ENCODE peak calls at places on chromosomes 6 and 20, in six cellular contexts. H is choroid plexus epithelial cell, U is fibroblast of lung, Z is body of pancreas, Y is Calu3, C is cardiac muscle cell. N is an unnamed sample.

GRCh38 chr6:106102967-106103727 is 17.0 kb downstream of the PRDM1 start:
- DNase-seq in H (no peak), U (no peak), Z (no peak), Y (no peak), C (no peak), N (no peak)

GRCh38 chr6:90388395-90388794 is 91.8 kb upstream of the BACH2 start:
- DNase-seq in H (no peak), U (no peak), Z (no peak), Y (no peak), C (no peak), N (no peak)

GRCh38 chr6:135921176-135921575 is 69.7 kb downstream of the PDE7B start:
- DNase-seq in H (peak), U (no peak), Z (no peak), Y (no peak), C (no peak), N (no peak)

GRCh38 chr6:26473758-26474438 is 16.1 kb downstream of the BTN2A1 start:
- DNase-seq in H (peak), U (peak), Z (peak), Y (peak), C (peak), N (peak)

GRCh38 chr6:30044630-30045029 is 16.4 kb upstream of the POLR1H start:
- DNase-seq in H (peak), U (peak), Z (no peak), Y (peak), C (peak), N (no peak)

GRCh38 chr20:36572701-36573102 is 695 bp upstream of the TGIF2 start:
- DNase-seq in H (peak), U (peak), Z (peak), Y (peak), C (peak), N (peak)

GRCh38 chr6:91505199-91505598 is 918.3 kb upstream of the MAP3K7 start:
- DNase-seq in H (no peak), U (no peak), Z (no peak), Y (no peak), C (no peak), N (no peak)

GRCh38 chr6:66896415-66896814 is 1189.4 kb upstream of the EYS start:
- DNase-seq in H (peak), U (peak), Z (no peak), Y (peak), C (no peak), N (no peak)

GRCh38 chr20:47305667-47306066 is 50.8 kb downstream of the ZMYND8 start:
- DNase-seq in H (peak), U (no peak), Z (no peak), Y (no peak), C (peak), N (no peak)

GRCh38 chr6:126048635-126049034 is 62.3 kb downstream of the TRMT11 start:
- DNase-seq in H (no peak), U (no peak), Z (no peak), Y (no peak), C (no peak), N (no peak)

GRCh38 chr20:21089421-21089820 is 16.7 kb downstream of the LINC00237 start:
- DNase-seq in H (no peak), U (peak), Z (no peak), Y (no peak), C (no peak), N (no peak)

GRCh38 chr6:17885889-17886576 is 101.4 kb downstream of the KIF13A start:
- DNase-seq in H (no peak), U (peak), Z (no peak), Y (no peak), C (no peak), N (no peak)

GRCh38 chr6:108295676-108296075 is 822 bp downstream of the AFG1L start:
- DNase-seq in H (no peak), U (no peak), Z (no peak), Y (no peak), C (no peak), N (no peak)

GRCh38 chr6:3409699-3410384 is 47.0 kb downstream of the SLC22A23 start:
- DNase-seq in H (peak), U (no peak), Z (peak), Y (peak), C (no peak), N (no peak)

GRCh38 chr20:31579245-31579644 is 25.8 kb upstream of the ID1 start:
- DNase-seq in H (no peak), U (no peak), Z (no peak), Y (no peak), C (no peak), N (no peak)

GRCh38 chr20:14518648-14519047 is 181.2 kb upstream of the FLRT3 start:
- DNase-seq in H (no peak), U (no peak), Z (no peak), Y (no peak), C (no peak), N (no peak)

GRCh38 chr6:169723991-169724553 is at the start of gene PHF10:
- DNase-seq in H (peak), U (peak), Z (no peak), Y (peak), C (peak), N (peak)

GRCh38 chr20:61763740-61764400 is 301.8 kb downstream of the TAF4 start:
- DNase-seq in H (no peak), U (no peak), Z (no peak), Y (no peak), C (no peak), N (no peak)

GRCh38 chr20:6575912-6576391 is 191.5 kb upstream of the BMP2 start:
- DNase-seq in H (peak), U (peak), Z (no peak), Y (no peak), C (peak), N (no peak)

GRCh38 chr20:45873409-45874116 is 7.5 kb upstream of the ZSWIM1 start:
- DNase-seq in H (no peak), U (no peak), Z (no peak), Y (no peak), C (no peak), N (no peak)

DNA sequence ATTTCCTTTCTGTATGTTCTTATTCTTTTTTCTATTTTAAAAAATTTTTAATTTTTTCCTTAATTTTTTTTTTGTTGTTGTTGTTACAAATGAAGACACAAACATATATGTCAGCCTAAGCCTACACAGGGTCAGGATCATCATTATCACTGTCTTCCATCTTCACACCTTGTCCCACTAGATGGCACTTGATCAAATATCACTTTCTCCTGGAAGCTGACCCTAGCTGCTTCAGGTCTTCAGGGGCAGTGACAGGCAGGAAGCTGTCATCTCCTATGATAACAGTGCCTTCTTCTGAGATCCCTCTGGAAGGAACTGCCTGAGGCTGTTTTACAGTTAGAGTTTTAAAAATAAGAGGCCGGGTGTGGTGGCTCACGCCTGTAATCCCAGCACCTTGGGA is 70.2 kb upstream of the EEF1E1 start:
- DNase-seq in H (no peak), U (no peak), Z (no peak), Y (no peak), C (no peak), N (no peak)
- TF ChIP-seq CTCF in H (no peak), U (no peak), Z (no peak), Y (no peak), C (no peak), N (no peak)

GRCh38 chr6:43746613-43747101 is 23.4 kb upstream of the VEGFA start:
- DNase-seq in H (no peak), U (no peak), Z (no peak), Y (no peak), C (peak), N (no peak)

GRCh38 chr6:43749461-43749860 is 20.6 kb upstream of the VEGFA start:
- DNase-seq in H (no peak), U (no peak), Z (no peak), Y (no peak), C (no peak), N (no peak)

GRCh38 chr6:43747734-43748133 is 22.3 kb upstream of the VEGFA start:
- DNase-seq in H (no peak), U (no peak), Z (no peak), Y (no peak), C (no peak), N (no peak)

GRCh38 chr6:43750622-43751021 is 19.4 kb upstream of the VEGFA start:
- DNase-seq in H (no peak), U (no peak), Z (no peak), Y (no peak), C (no peak), N (no peak)

GRCh38 chr6:43748765-43749164 is 21.2 kb upstream of the VEGFA start:
- DNase-seq in H (no peak), U (no peak), Z (no peak), Y (no peak), C (no peak), N (no peak)
- TF ChIP-seq CTCF in H (no peak), U (no peak), Z (no peak), Y (no peak), C (no peak), N (no peak)

GRCh38 chr6:69487688-69488087 is 309.1 kb downstream of the LMBRD1 start:
- DNase-seq in H (peak), U (no peak), Z (no peak), Y (no peak), C (no peak), N (no peak)
- TF ChIP-seq CTCF in H (peak), U (no peak), Z (no peak), Y (peak), C (no peak), N (peak)

GRCh38 chr6:134119481-134119880 is 67.1 kb upstream of the SLC2A12 start:
- DNase-seq in H (no peak), U (no peak), Z (no peak), Y (no peak), C (no peak), N (no peak)
- TF ChIP-seq CTCF in H (no peak), U (no peak), Z (no peak), Y (no peak), C (no peak), N (no peak)

GRCh38 chr6:13614926-13615801 is at the start of gene NOL7:
- DNase-seq in H (peak), U (peak), Z (peak), Y (peak), C (peak), N (peak)
- TF ChIP-seq CTCF in H (peak), U (peak), Z (peak), Y (peak), C (peak), N (peak)

GRCh38 chr20:42155586-42155985 is 537.4 kb upstream of the CHD6 start:
- DNase-seq in H (no peak), U (no peak), Z (no peak), Y (no peak), C (no peak), N (no peak)
- TF ChIP-seq CTCF in H (no peak), U (no peak), Z (no peak), Y (no peak), C (no peak), N (no peak)

GRCh38 chr20:33835773-33836172 is 24.6 kb downstream of the CHMP4B start:
- DNase-seq in H (no peak), U (no peak), Z (no peak), Y (no peak), C (peak), N (no peak)

GRCh38 chr20:33837096-33837830 is 26.1 kb downstream of the CHMP4B start:
- DNase-seq in H (no peak), U (no peak), Z (no peak), Y (no peak), C (no peak), N (no peak)

GRCh38 chr20:33839591-33839990 is 28.4 kb downstream of the CHMP4B start:
- DNase-seq in H (no peak), U (no peak), Z (peak), Y (no peak), C (no peak), N (no peak)

GRCh38 chr20:33840759-33841438 is 29.8 kb downstream of the CHMP4B start:
- DNase-seq in H (no peak), U (no peak), Z (no peak), Y (no peak), C (no peak), N (no peak)

GRCh38 chr20:33838035-33838864 is 27.1 kb downstream of the CHMP4B start:
- DNase-seq in H (no peak), U (no peak), Z (no peak), Y (no peak), C (no peak), N (no peak)
- TF ChIP-seq CTCF in H (peak), U (peak), Z (no peak), Y (no peak), C (peak), N (peak)